ENCODE peak calls at places on chromosomes 2 and 18, in six cellular contexts. F, H, Y, Q, X and T are unnamed samples.

GRCh38 chr18:49647496-49648168 is 85.8 kb downstream of the LIPG start:
- DNase-seq in F (no peak), H (no peak), Y (no peak), Q (no peak), X (no peak), T (no peak)

GRCh38 chr2:216537366-216537765 is 38.7 kb downstream of the RPL37A start:
- DNase-seq in F (no peak), H (no peak), Y (no peak), Q (no peak), X (no peak), T (no peak)

GRCh38 chr18:53408271-53408670 is 816.2 kb downstream of the MBD2 start:
- DNase-seq in F (no peak), H (peak; percentile 63), Y (no peak), Q (no peak), X (no peak), T (no peak)

GRCh38 chr2:220533485-220533884 is 906.1 kb downstream of the SLC4A3 start:
- DNase-seq in F (peak; percentile 1), H (no peak), Y (no peak), Q (peak; percentile 32), X (peak; percentile 4), T (peak; percentile 5)

GRCh38 chr2:233565685-233566140 is 869 bp downstream of the USP40 start:
- DNase-seq in F (no peak), H (no peak), Y (no peak), Q (no peak), X (no peak), T (no peak)

GRCh38 chr2:240182001-240182400 is 41.5 kb upstream of the OTOS start:
- DNase-seq in F (no peak), H (no peak), Y (no peak), Q (no peak), X (no peak), T (no peak)

GRCh38 chr2:24477229-24477628 is 13.8 kb upstream of the NCOA1 start:
- DNase-seq in F (no peak), H (peak; percentile 29), Y (no peak), Q (no peak), X (no peak), T (peak; percentile 37)

GRCh38 chr2:46098606-46099005 is 198.6 kb upstream of the EPAS1 start:
- DNase-seq in F (no peak), H (no peak), Y (no peak), Q (peak; percentile 9), X (no peak), T (no peak)

GRCh38 chr2:202822411-202822810 is 49.2 kb downstream of the ICA1L start:
- DNase-seq in F (no peak), H (no peak), Y (no peak), Q (no peak), X (no peak), T (no peak)

GRCh38 chr18:80202264-80202998 is 44.9 kb downstream of the PARD6G start:
- DNase-seq in F (peak; percentile 75), H (no peak), Y (peak; percentile 22), Q (no peak), X (no peak), T (no peak)
- TF ChIP-seq GABPA in F (peak; percentile 84), H (no peak), Y (no peak), Q (no peak), X (no peak), T (no peak)

GRCh38 chr2:171741189-171741588 is 53.9 kb downstream of the DYNC1I2 start:
- DNase-seq in F (peak; percentile 8), H (no peak), Y (no peak), Q (no peak), X (no peak), T (no peak)

DNA sequence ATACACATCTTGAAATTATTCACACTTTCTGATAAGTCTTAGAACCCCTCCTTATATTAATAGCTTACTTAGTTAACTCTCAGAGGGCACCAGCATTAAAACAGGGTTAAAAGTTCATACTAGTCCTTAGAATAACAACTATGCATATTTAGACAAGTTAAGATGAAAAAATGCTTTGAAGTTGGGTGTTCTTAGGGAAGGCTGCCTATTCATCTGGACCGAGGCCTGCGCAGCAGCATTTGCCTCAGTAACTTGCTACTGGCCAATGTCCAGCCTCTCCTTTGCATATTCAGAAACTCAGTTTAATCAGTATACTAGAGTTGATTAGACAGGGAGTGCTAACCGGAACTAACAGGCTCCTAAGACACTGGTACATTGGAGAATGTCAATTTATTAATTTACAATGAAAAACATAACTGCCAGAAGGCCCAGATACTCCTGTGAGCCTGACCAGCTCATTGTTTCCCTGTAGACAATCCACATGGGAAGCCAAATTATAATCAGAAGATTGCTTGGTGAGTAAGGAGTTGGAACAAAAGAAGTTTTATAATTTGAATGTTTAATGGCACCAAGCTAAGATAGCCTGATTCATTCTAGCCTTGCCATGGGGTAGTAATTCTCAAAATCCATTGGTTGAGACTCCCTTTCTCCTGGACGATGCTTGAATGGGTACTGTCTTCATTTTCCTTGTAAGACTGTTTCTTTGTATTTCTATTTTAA is 48.9 kb downstream of the DYNC1I2 start:
- DNase-seq in F (no peak), H (no peak), Y (no peak), Q (peak; percentile 6), X (no peak), T (no peak)
- TF ChIP-seq GABPA in F (no peak), H (no peak), Y (no peak), Q (no peak), X (no peak), T (no peak)

GRCh38 chr18:78979682-78980278 is at the start of gene SALL3:
- DNase-seq in F (no peak), H (no peak), Y (no peak), Q (no peak), X (peak; percentile 50), T (no peak)
- TF ChIP-seq GABPA in F (no peak), H (no peak), Y (no peak), Q (no peak), X (no peak), T (no peak)

DNA sequence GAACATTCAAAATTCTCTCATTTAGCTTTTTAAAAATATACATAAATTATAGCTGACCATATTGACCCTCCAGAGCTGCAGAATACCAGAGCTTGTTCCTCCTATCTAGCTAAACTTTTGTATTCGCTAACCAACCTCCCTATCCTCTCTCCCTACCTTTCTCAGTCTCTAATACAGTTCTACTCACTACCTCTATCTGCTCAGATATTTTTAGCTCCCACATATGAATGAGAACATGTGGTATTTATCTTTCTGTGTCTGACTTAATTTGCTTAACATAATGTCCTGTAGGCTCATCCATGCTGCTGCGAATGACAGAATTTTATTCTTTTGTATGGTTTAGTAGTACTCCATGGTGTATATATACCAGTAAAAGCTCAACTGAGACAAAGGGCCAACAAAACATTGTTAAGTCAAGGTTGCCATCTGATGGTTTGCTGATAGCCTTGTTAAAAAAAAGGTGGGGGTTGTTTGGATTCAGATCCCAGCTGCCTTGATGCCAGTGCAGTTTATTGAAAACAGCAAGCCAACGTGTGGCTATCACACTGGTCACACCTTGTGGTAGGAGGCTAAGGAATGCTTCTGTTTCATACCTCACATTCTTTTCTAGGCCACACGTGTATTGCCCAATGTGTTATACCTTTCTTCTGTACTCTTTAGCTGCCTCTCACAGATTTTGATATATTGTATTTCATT is 101.5 kb downstream of the VWA3B start:
- DNase-seq in F (no peak), H (no peak), Y (no peak), Q (peak; percentile 13), X (no peak), T (no peak)
- TF ChIP-seq GABPA in F (no peak), H (no peak), Y (no peak), Q (no peak), X (no peak), T (no peak)